ENCODE peak calls at places on chromosomes 16 and 17, in four cellular contexts. W is choroid plexus epithelial cell, F is MM.1S, J is lower leg skin. Z is an unnamed sample.
A peak's percentile ranks its signal among the peaks of the same experiment; 100 is the strongest.

GRCh38 chr17:16908282-16908681 is 63.6 kb downstream of the TNFRSF13B start:
- DNase-seq in W (no peak), F (no peak), J (no peak), Z (no peak)

GRCh38 chr17:4786111-4786491 is at the start of gene VMO1:
- DNase-seq in W (no peak), F (no peak), J (no peak), Z (no peak)

GRCh38 chr17:74490716-74491115 is 24.3 kb downstream of the CD300A start:
- DNase-seq in W (no peak), F (no peak), J (no peak), Z (no peak)

GRCh38 chr17:19262650-19263620 is 25.8 kb downstream of the EPN2 start:
- DNase-seq in W (peak; percentile 64), F (no peak), J (no peak), Z (peak; percentile 56)

GRCh38 chr17:44321246-44322120 is 3.1 kb downstream of the SLC25A39 start:
- DNase-seq in W (no peak), F (no peak), J (no peak), Z (no peak)

GRCh38 chr17:14471052-14471451 is 170.2 kb downstream of the HS3ST3B1 start:
- DNase-seq in W (peak; percentile 89), F (no peak), J (no peak), Z (peak; percentile 83)

GRCh38 chr17:62648247-62648953 is 20.9 kb downstream of the MRC2 start:
- DNase-seq in W (peak; percentile 48), F (no peak), J (no peak), Z (no peak)

GRCh38 chr17:16926061-16926511 is 45.8 kb downstream of the TNFRSF13B start:
- DNase-seq in W (no peak), F (no peak), J (no peak), Z (no peak)

GRCh38 chr17:27810211-27810901 is 10.0 kb upstream of the NOS2 start:
- DNase-seq in W (no peak), F (peak; percentile 57), J (no peak), Z (no peak)

GRCh38 chr17:78957076-78957475 is 22.6 kb downstream of the LGALS3BP start:
- DNase-seq in W (peak; percentile 47), F (no peak), J (no peak), Z (peak; percentile 74)

GRCh38 chr17:71224824-71225575 is 895.8 kb upstream of the SOX9 start:
- DNase-seq in W (peak; percentile 30), F (no peak), J (no peak), Z (peak; percentile 40)

GRCh38 chr17:56173958-56174357 is 20.7 kb downstream of the ANKFN1 start:
- DNase-seq in W (no peak), F (no peak), J (no peak), Z (no peak)

GRCh38 chr17:68909066-68909465 is 46.1 kb downstream of the ABCA8 start:
- DNase-seq in W (peak; percentile 95), F (no peak), J (peak; percentile 72), Z (peak; percentile 93)

GRCh38 chr16:74825941-74826340 is 51.3 kb upstream of the FA2H start:
- DNase-seq in W (no peak), F (no peak), J (no peak), Z (no peak)

GRCh38 chr17:49590874-49591273 is 15.2 kb downstream of the NXPH3 start:
- DNase-seq in W (no peak), F (no peak), J (no peak), Z (no peak)

GRCh38 chr17:3920940-3921852 is 4.9 kb upstream of the P2RX1 start:
- DNase-seq in W (peak; percentile 81), F (no peak), J (no peak), Z (peak; percentile 20)

DNA sequence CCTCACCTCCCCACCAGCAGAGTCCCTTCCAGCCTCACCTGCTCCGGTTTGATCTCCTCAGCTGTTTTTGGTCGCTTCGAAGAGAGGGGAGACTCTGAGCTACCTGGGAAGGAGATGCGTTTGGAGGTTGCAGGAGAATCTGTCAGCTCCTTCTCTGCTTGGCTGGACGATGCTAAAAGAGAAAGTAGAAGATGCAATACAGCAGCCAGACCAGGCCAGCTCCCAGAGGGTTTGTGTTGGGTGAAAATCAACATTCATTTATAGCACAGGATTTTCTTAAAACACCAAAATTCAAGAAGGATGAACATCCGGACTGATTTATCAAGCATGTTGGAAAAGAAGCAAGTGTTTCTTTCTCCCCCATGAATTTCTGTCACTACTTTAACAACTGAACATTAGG is 236.1 kb downstream of the ZFHX3 start:
- DNase-seq in W (no peak), F (no peak), J (no peak), Z (no peak)
- H3K4me3 ChIP-seq in W (no peak overlapping the region), F (no peak overlapping the region), J (no peak overlapping the region), Z (no peak overlapping the region)

DNA sequence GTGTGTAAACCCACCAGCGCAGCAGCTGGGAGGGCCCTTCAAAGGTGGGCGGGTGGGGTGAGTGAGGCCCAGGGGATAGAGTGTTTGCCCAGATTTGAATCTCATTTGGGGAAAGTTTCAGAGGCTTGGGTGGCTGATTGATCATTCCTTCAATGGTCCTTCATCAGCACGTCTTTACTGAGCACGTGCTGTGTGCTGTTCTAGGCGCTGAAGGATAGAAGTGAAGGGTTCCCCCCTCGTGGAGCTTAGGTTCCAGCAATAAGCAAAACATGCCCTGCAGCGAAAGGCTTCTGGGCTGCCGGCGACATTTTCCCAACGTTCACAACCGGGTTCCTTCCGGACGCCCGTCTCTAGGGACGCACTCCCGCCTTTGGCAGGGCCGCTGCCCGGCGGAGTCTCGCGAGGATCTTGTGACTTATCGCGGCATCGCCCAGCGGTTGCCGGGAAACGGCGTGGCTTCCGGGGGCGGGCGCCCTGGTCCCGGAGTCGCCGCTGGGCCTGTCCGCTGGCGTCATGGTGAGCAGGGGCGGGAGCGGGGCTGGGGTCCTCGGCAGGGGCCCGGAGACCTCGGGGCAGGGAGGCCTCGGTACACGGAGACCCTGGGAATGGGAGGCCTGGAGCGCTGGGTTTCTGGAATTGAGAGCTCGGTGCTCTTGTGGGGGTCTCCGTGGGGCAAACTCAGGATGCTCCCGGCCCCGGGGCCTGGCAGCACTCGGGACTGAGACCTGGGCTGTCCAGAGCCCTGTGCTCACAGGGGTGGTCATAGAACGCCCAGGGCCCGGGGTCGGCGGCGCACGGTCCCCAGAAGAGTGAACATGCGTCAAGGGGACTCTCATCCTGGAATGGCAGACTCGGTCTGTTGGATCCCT is 3.2 kb upstream of the DBNDD1 start:
- DNase-seq in W (peak; percentile 85), F (peak; percentile 82), J (peak; percentile 82), Z (peak; percentile 82)
- TF ChIP-seq CTCF in W (no peak), F (no peak), J (no peak), Z (no peak)

GRCh38 chr17:47949951-47950350 is 7.7 kb downstream of the PRR15L start:
- DNase-seq in W (no peak), F (peak; percentile 69), J (no peak), Z (no peak)
- H3K4me3 ChIP-seq in W (no peak overlapping the region), F (peak overlapping the region; percentile 41), J (no peak overlapping the region), Z (no peak overlapping the region)

GRCh38 chr16:720507-720989 is 398 bp upstream of the ANTKMT start:
- DNase-seq in W (peak; percentile 76), F (peak; percentile 68), J (no peak), Z (peak; percentile 69)
- TF ChIP-seq CTCF in W (peak; percentile 35), F (peak; percentile 24), J (no peak), Z (peak; percentile 41)

DNA sequence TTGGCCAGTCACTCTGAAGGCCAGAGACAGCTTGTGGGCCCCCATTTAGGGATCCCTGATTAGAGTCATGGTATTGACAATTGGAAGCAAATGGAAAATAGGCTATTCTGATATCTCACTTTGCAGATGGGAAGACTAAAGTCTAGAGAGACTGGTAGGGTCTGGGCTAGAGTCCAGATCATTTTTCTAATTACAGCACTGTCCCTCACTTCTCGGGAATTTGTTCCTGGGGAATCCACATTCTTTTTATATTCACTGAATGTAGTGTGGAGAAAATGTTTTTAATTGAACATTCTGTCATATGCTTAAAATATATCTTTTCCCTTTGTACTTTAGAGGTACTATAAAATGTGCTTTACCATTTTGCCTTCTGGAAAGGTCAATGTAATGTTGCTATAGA is 1.1 kb downstream of the KATNIP start:
- DNase-seq in W (no peak), F (no peak), J (no peak), Z (no peak)
- H3K4me3 ChIP-seq in W (no peak overlapping the region), F (no peak overlapping the region), J (no peak overlapping the region), Z (peak overlapping the region; percentile 92)

GRCh38 chr17:80991645-80992076 is at the start of gene CHMP6:
- DNase-seq in W (peak; percentile 72), F (peak; percentile 73), J (peak; percentile 61), Z (peak; percentile 78)
- TF ChIP-seq CTCF in W (peak; percentile 12), F (no peak), J (no peak), Z (no peak)

GRCh38 chr16:10387378-10387681 is 1.5 kb downstream of the ATF7IP2 start:
- DNase-seq in W (no peak), F (no peak), J (no peak), Z (no peak)
- H3K4me3 ChIP-seq in W (no peak overlapping the region), F (peak overlapping the region; percentile 64), J (no peak overlapping the region), Z (peak overlapping the region; percentile 83)

GRCh38 chr16:57801856-57802634 is at the start of gene KIFC3:
- DNase-seq in W (peak; percentile 85), F (peak; percentile 68), J (no peak), Z (peak; percentile 73)
- TF ChIP-seq CTCF in W (no peak), F (no peak), J (no peak), Z (no peak)

DNA sequence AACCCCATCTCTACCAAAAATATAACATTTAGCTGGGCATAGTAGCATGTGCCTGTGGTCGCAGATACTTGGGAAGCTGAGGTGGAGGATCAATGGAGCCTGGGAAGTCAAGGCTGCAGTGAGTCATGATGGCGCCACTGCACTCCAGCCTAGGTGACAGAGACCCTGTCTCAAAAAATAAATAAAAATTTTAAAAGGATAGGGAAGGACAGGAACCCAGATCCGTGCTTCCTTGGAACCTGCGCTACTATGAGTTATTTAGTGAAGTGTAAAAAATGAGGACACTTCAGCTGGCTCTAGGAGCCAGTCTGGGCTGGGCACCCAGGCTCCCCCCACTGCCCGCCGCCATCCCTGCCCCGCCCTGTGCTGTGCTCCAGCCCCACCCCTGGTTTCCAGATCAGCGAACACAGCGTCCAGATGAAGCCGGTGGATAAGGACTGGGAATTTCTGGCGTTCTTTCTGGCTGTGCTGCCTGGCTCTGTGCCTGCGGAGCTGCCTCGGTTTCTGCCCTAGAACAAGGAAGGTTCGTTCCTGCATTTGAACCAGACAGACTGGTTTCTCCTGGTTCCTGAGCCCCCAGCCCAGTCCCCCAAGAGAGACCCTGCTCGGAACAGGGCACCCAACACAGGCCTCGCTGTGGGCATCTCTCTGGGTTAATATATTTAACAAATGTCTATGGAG is 18.5 kb downstream of the PLLP start:
- DNase-seq in W (no peak), F (no peak), J (peak; percentile 82), Z (no peak)
- H3K4me3 ChIP-seq in W (no peak overlapping the region), F (no peak overlapping the region), J (no peak overlapping the region), Z (no peak overlapping the region)

GRCh38 chr16:71542377-71542776 is 16.2 kb downstream of the CHST4 start:
- DNase-seq in W (peak; percentile 53), F (peak; percentile 25), J (no peak), Z (no peak)
- TF ChIP-seq CTCF in W (peak; percentile 67), F (peak; percentile 69), J (no peak), Z (peak; percentile 54)

Z was measured in astrocyte of the spinal cord.